ENCODE peak calls at places on chromosomes 16 and 17, in four cellular contexts. X, I, U and C are unnamed samples.

GRCh38 chr16:80263848-80264694 is 276.7 kb upstream of the DYNLRB2 start:
- DNase-seq in X (no peak), I (no peak), U (no peak), C (no peak)

GRCh38 chr17:2406903-2407790 is 6.3 kb upstream of the MNT start:
- DNase-seq in X (peak; percentile 58), I (no peak), U (no peak), C (no peak)

GRCh38 chr17:38733315-38734234 is 3.4 kb downstream of the CISD3 start:
- DNase-seq in X (no peak), I (no peak), U (no peak), C (peak; percentile 52)

GRCh38 chr16:29790949-29791844 is 646 bp downstream of the KIF22 start:
- DNase-seq in X (no peak), I (no peak), U (no peak), C (no peak)

GRCh38 chr17:82204831-82205719 is 7.6 kb downstream of the CCDC57 start:
- DNase-seq in X (no peak), I (no peak), U (no peak), C (no peak)

GRCh38 chr16:66508261-66508913 is 41.5 kb downstream of the TK2 start:
- DNase-seq in X (no peak), I (no peak), U (no peak), C (no peak)

GRCh38 chr17:19412984-19413383 is 2.0 kb downstream of the RNF112 start:
- DNase-seq in X (no peak), I (no peak), U (no peak), C (no peak)

GRCh38 chr17:5821057-5821456 is 236.7 kb upstream of the NLRP1 start:
- DNase-seq in X (no peak), I (no peak), U (no peak), C (no peak)

DNA sequence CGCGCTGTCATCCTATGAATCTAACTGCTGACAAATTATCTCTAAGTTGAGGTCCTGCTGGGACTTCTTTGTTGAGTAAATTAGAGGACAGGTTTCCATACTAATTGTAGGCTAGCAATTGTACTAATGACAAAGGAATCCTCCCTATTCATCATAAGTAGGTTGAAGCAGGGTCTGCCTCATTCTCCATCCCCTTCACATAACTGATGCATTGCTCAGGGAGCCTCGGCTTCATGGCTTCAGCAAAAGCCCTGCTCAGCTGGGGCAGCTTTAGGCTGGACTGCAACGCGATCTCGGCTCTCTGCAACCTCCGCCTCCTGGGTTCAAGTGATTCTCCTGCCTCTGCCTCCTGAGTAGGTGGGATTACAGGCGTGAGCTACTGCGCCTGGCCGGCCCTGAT is 83.1 kb upstream of the IRX6 start:
- DNase-seq in X (no peak), I (no peak), U (no peak), C (no peak)
- H3K4me1 ChIP-seq in X (no peaks in the 10 kb centered on the region), I (no peaks in the 10 kb centered on the region), U (no peaks in the 10 kb centered on the region), C (no peaks in the 10 kb centered on the region)

GRCh38 chr16:3023669-3024478 is at the start of the genes HCFC1R1 and THOC6:
- DNase-seq in X (peak; percentile 92), I (peak; percentile 91), U (peak; percentile 66), C (peak; percentile 97)

GRCh38 chr16:3026609-3027487 is 3.0 kb downstream of the THOC6 start:
- DNase-seq in X (no peak), I (no peak), U (no peak), C (no peak)

GRCh38 chr16:3025032-3026002 is 1.5 kb downstream of the THOC6 start:
- DNase-seq in X (no peak), I (no peak), U (no peak), C (no peak)

GRCh38 chr16:3027488-3027795 is 3.6 kb downstream of the THOC6 start:
- DNase-seq in X (no peak), I (no peak), U (no peak), C (no peak)

GRCh38 chr16:3026003-3026378 is 2.2 kb downstream of the THOC6 start:
- DNase-seq in X (no peak), I (no peak), U (no peak), C (no peak)
- H3K4me1 ChIP-seq in X (peaks cover 42% of the 10 kb centered on the region), I (peaks cover 52% of the 10 kb centered on the region), U (peaks cover 35% of the 10 kb centered on the region), C (peaks cover 46% of the 10 kb centered on the region)

GRCh38 chr16:27428035-27428785 is 26.2 kb downstream of the IL21R start:
- DNase-seq in X (no peak), I (no peak), U (no peak), C (no peak)
- H3K4me1 ChIP-seq in X (no peaks in the 10 kb centered on the region), I (peaks cover 26% of the 10 kb centered on the region), U (peaks cover 12% of the 10 kb centered on the region), C (no peaks in the 10 kb centered on the region)

GRCh38 chr17:40914456-40914855 is 23.0 kb downstream of the KRT23 start:
- DNase-seq in X (no peak), I (no peak), U (no peak), C (no peak)
- H3K4me1 ChIP-seq in X (no peaks in the 10 kb centered on the region), I (no peaks in the 10 kb centered on the region), U (no peaks in the 10 kb centered on the region), C (no peaks in the 10 kb centered on the region)